ENCODE peak calls at places on chromosome 22, in six cellular contexts. One of them, this sample, is unnamed.

GRCh38 chr22:48485144-48486135 is 1342.2 kb downstream of the BRD1 start:
- DNase-seq in kidney glomerular epithelial cell: no peak
- DNase-seq in GM18507: no peak
- DNase-seq in dorsolateral prefrontal cortex: no peak
- DNase-seq in DMS153: no peak
- DNase-seq in IMR-90: no peak
- DNase-seq in this sample: no peak

GRCh38 chr22:17007852-17008731 is at the start of gene GAB4:
- DNase-seq in kidney glomerular epithelial cell: no peak
- DNase-seq in dorsolateral prefrontal cortex: no peak
- DNase-seq in IMR-90: no peak
- DNase-seq in GM18507: no peak
- DNase-seq in DMS153: no peak
- DNase-seq in this sample: no peak

GRCh38 chr22:17213976-17214375 is 5.3 kb downstream of the ADA2 start:
- DNase-seq in IMR-90: peak
- DNase-seq in kidney glomerular epithelial cell: peak
- DNase-seq in DMS153: no peak
- DNase-seq in dorsolateral prefrontal cortex: no peak
- DNase-seq in GM18507: no peak
- DNase-seq in this sample: peak

GRCh38 chr22:37169947-37170688 is 17.9 kb downstream of the C1QTNF6 start:
- DNase-seq in DMS153: no peak
- DNase-seq in IMR-90: no peak
- DNase-seq in kidney glomerular epithelial cell: no peak
- DNase-seq in dorsolateral prefrontal cortex: no peak
- DNase-seq in GM18507: no peak
- DNase-seq in this sample: no peak

GRCh38 chr22:50118129-50118528 is 28.3 kb downstream of the MOV10L1 start:
- DNase-seq in GM18507: no peak
- DNase-seq in dorsolateral prefrontal cortex: no peak
- DNase-seq in kidney glomerular epithelial cell: no peak
- DNase-seq in IMR-90: peak
- DNase-seq in DMS153: no peak
- DNase-seq in this sample: no peak

GRCh38 chr22:24578355-24579241 is 14.3 kb downstream of the LRRC75B start:
- DNase-seq in IMR-90: peak
- DNase-seq in kidney glomerular epithelial cell: no peak
- DNase-seq in DMS153: peak
- DNase-seq in dorsolateral prefrontal cortex: no peak
- DNase-seq in GM18507: no peak
- DNase-seq in this sample: no peak

GRCh38 chr22:19991645-19992451 is 24.8 kb downstream of the ARVCF start:
- DNase-seq in kidney glomerular epithelial cell: no peak
- DNase-seq in DMS153: no peak
- DNase-seq in IMR-90: no peak
- DNase-seq in dorsolateral prefrontal cortex: no peak
- DNase-seq in GM18507: no peak
- DNase-seq in this sample: no peak

GRCh38 chr22:46054091-46054877 is 77.3 kb upstream of the WNT7B start:
- DNase-seq in IMR-90: peak
- DNase-seq in DMS153: peak
- DNase-seq in GM18507: no peak
- DNase-seq in dorsolateral prefrontal cortex: no peak
- DNase-seq in kidney glomerular epithelial cell: peak
- DNase-seq in this sample: peak

GRCh38 chr22:47040486-47041145 is 278.2 kb downstream of the TBC1D22A start:
- DNase-seq in dorsolateral prefrontal cortex: no peak
- DNase-seq in GM18507: no peak
- DNase-seq in IMR-90: no peak
- DNase-seq in kidney glomerular epithelial cell: no peak
- DNase-seq in DMS153: no peak
- DNase-seq in this sample: no peak

GRCh38 chr22:27724181-27724580 is 77.4 kb downstream of the MN1 start:
- DNase-seq in DMS153: no peak
- DNase-seq in dorsolateral prefrontal cortex: no peak
- DNase-seq in IMR-90: no peak
- DNase-seq in kidney glomerular epithelial cell: no peak
- DNase-seq in GM18507: no peak
- DNase-seq in this sample: no peak

GRCh38 chr22:24857576-24857975 is 51.6 kb downstream of the SGSM1 start:
- DNase-seq in DMS153: no peak
- DNase-seq in dorsolateral prefrontal cortex: no peak
- DNase-seq in kidney glomerular epithelial cell: no peak
- DNase-seq in GM18507: no peak
- DNase-seq in IMR-90: no peak
- DNase-seq in this sample: no peak

GRCh38 chr22:30598986-30599385 is 7.3 kb upstream of the PES1 start:
- DNase-seq in IMR-90: peak
- DNase-seq in kidney glomerular epithelial cell: no peak
- DNase-seq in GM18507: no peak
- DNase-seq in dorsolateral prefrontal cortex: no peak
- DNase-seq in DMS153: no peak
- DNase-seq in this sample: no peak

GRCh38 chr22:29907753-29908515 is 25.0 kb downstream of the MTMR3 start:
- DNase-seq in kidney glomerular epithelial cell: peak
- DNase-seq in DMS153: peak
- DNase-seq in GM18507: no peak
- DNase-seq in dorsolateral prefrontal cortex: no peak
- DNase-seq in IMR-90: peak
- DNase-seq in this sample: peak

GRCh38 chr22:38097058-38097457 is 13.1 kb upstream of the SLC16A8 start:
- DNase-seq in IMR-90: no peak
- DNase-seq in GM18507: no peak
- DNase-seq in DMS153: no peak
- DNase-seq in dorsolateral prefrontal cortex: no peak
- DNase-seq in kidney glomerular epithelial cell: no peak
- DNase-seq in this sample: no peak

GRCh38 chr22:40324468-40325305 is 21.6 kb upstream of the ADSL start:
- DNase-seq in IMR-90: no peak
- DNase-seq in GM18507: no peak
- DNase-seq in DMS153: no peak
- DNase-seq in dorsolateral prefrontal cortex: no peak
- DNase-seq in kidney glomerular epithelial cell: no peak
- DNase-seq in this sample: no peak

GRCh38 chr22:29641052-29641780 is 37.8 kb downstream of the NF2 start:
- DNase-seq in kidney glomerular epithelial cell: no peak
- DNase-seq in dorsolateral prefrontal cortex: no peak
- DNase-seq in DMS153: no peak
- DNase-seq in IMR-90: peak
- DNase-seq in GM18507: no peak
- DNase-seq in this sample: no peak

GRCh38 chr22:30636226-30637077 is 871 bp downstream of the SLC35E4 start:
- DNase-seq in IMR-90: no peak
- DNase-seq in DMS153: no peak
- DNase-seq in kidney glomerular epithelial cell: no peak
- DNase-seq in GM18507: no peak
- DNase-seq in dorsolateral prefrontal cortex: peak
- DNase-seq in this sample: peak